ENCODE peak calls at places on chromosome 10, in five cellular contexts. J is H1; D is CD8-positive, alpha-beta memory T cell; U is transverse colon; H is brain microvascular endothelial cell. I is an unnamed sample.

GRCh38 chr10:90204956-90205695 is 503.7 kb downstream of the KIF20B start:
- DNase-seq in J (no peak), D (no peak), U (no peak), H (no peak), I (no peak)

GRCh38 chr10:86027346-86027745 is 339.2 kb downstream of the GRID1 start:
- DNase-seq in J (no peak), D (no peak), U (no peak), H (no peak), I (no peak)

GRCh38 chr10:91103384-91104184 is 116.9 kb upstream of the PCGF5 start:
- DNase-seq in J (no peak), D (no peak), U (no peak), H (no peak), I (peak; percentile 36)

GRCh38 chr10:13115832-13116793 is 16.1 kb downstream of the OPTN start:
- DNase-seq in J (no peak), D (no peak), U (peak; percentile 56), H (no peak), I (no peak)

GRCh38 chr10:110445871-110446270 is 51.8 kb upstream of the DUSP5 start:
- DNase-seq in J (no peak), D (no peak), U (no peak), H (no peak), I (no peak)

GRCh38 chr10:33353853-33354252 is 19.4 kb upstream of the NRP1 start:
- DNase-seq in J (no peak), D (no peak), U (no peak), H (no peak), I (no peak)

GRCh38 chr10:102596506-102596971 is 47.7 kb upstream of the TRIM8 start:
- DNase-seq in J (peak; percentile 65), D (no peak), U (peak; percentile 62), H (peak; percentile 39), I (peak; percentile 73)

GRCh38 chr10:125840955-125841354 is 17.6 kb downstream of the BCCIP start:
- DNase-seq in J (no peak), D (no peak), U (no peak), H (no peak), I (no peak)

GRCh38 chr10:24944512-24945255 is 7.7 kb downstream of the PRTFDC1 start:
- DNase-seq in J (no peak), D (no peak), U (peak; percentile 69), H (peak; percentile 19), I (peak; percentile 58)

GRCh38 chr10:107814865-107815487 is 650.5 kb upstream of the SORCS1 start:
- DNase-seq in J (peak; percentile 69), D (no peak), U (peak; percentile 70), H (peak; percentile 12), I (peak; percentile 67)

GRCh38 chr10:56319386-56319785 is 41.7 kb downstream of the ZWINT start:
- DNase-seq in J (no peak), D (no peak), U (no peak), H (no peak), I (no peak)

GRCh38 chr10:87960230-87960629 is 96.8 kb downstream of the PTEN start:
- DNase-seq in J (no peak), D (no peak), U (no peak), H (peak; percentile 49), I (no peak)

GRCh38 chr10:93746844-93747284 is 10.9 kb upstream of the LGI1 start:
- DNase-seq in J (peak; percentile 66), D (no peak), U (peak; percentile 22), H (peak; percentile 95), I (peak; percentile 92)

GRCh38 chr10:30068482-30069223 is 9.3 kb upstream of the JCAD start:
- DNase-seq in J (no peak), D (no peak), U (no peak), H (no peak), I (no peak)

DNA sequence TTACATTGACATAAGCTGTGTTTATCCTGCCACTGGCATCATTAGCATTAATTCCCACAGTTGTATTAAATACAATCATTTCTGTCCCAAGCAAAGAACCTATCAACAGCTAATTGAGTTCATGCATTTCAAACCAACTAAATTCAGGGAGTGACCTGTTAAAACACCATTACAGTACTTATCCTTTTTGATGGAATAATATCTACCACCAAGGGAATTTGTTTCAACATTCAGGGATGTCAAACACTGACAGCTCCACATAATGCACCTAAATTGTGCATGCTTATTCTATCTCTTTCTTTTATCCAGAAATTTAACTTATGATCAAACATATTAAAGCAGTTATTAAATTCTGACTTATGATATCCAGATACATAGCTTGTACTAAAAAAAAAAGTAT is 136.8 kb downstream of the NSUN6 start:
- DNase-seq in J (no peak), D (no peak), U (no peak), H (no peak), I (no peak)
- H3K27ac ChIP-seq in J (no peak overlapping the region), D (no peak overlapping the region), U (no peak overlapping the region), H (no peak overlapping the region), I (no peak overlapping the region)

DNA sequence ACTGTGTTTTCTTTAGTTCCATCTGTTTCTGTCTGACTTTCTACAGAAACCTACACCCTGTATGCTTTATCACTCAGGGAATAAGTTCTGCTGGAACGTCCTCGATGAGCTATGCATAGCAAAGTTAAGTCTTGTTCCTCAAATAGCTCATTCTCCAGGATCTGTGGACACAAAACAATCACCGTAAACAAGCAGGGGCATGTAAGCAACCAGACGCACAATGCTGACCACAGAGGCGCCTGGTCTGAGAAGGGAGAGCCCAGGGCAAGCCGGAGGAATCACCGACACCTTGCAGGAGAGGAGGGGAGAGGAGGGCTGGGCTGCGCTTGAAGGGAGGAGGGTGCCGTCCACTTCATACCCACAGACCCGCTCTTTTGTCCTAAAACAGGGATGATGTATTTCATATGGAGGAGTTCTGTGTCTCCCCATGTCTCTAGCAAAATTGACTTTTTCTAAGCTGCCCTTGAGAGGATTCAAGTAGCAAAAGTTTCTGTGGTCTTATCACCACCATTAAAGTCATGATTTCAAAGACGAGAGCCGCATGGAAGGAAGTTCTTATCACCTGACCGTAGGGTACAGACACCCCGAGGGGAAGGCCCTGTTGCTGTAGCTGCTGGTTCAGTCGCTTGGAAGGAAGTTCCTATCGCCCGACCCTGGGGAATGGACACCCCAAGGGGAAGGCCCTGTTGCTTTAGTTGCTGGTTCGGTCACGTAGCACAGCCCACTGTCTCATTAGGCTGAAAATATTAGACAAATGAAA is 14.3 kb downstream of the CALML3 start:
- DNase-seq in J (no peak), D (no peak), U (peak; percentile 7), H (no peak), I (no peak)
- H3K27me3 ChIP-seq in J (no peaks in the 10 kb centered on the region), D (no peaks in the 10 kb centered on the region), U (no peaks in the 10 kb centered on the region), H (no peaks in the 10 kb centered on the region), I (no peaks in the 10 kb centered on the region)

DNA sequence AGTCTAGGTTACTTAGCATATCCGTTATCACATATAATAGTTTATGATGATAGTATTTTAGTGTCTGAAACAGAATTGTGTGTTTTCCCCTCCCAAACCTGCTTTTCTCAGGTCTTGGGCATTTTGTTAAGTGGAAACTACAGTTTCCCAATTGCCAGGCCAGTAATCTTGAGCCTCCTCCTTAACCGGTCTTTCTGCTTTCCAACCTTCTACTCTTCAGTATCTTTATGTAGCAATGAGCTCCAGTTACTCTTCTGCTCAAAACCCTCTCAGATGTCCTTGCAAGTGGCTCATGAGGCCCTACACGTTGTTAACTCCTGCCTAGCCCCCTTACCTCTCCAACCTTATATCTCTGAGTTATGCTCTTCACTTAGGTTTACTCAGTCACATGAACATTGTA is 22.0 kb downstream of the WAC start:
- DNase-seq in J (no peak), D (no peak), U (no peak), H (no peak), I (no peak)
- H3K27ac ChIP-seq in J (no peak overlapping the region), D (no peak overlapping the region), U (no peak overlapping the region), H (no peak overlapping the region), I (no peak overlapping the region)

GRCh38 chr10:69568472-69569143 is 4.6 kb downstream of the NEUROG3 start:
- DNase-seq in J (no peak), D (no peak), U (no peak), H (no peak), I (no peak)

GRCh38 chr10:69569144-69569934 is 3.9 kb downstream of the NEUROG3 start:
- DNase-seq in J (peak; percentile 80), D (no peak), U (no peak), H (no peak), I (no peak)

GRCh38 chr10:69571618-69572158 is 1.5 kb downstream of the NEUROG3 start:
- DNase-seq in J (peak; percentile 61), D (no peak), U (no peak), H (no peak), I (no peak)

GRCh38 chr10:69570050-69570816 is 3.0 kb downstream of the NEUROG3 start:
- DNase-seq in J (peak; percentile 62), D (no peak), U (no peak), H (no peak), I (no peak)

GRCh38 chr10:69567920-69568319 is 5.3 kb downstream of the NEUROG3 start:
- DNase-seq in J (peak; percentile 90), D (no peak), U (peak; percentile 15), H (peak; percentile 59), I (peak; percentile 29)
- H3K27me3 ChIP-seq in J (peaks cover 78% of the 10 kb centered on the region), D (peaks cover 48% of the 10 kb centered on the region), U (peaks cover 86% of the 10 kb centered on the region), H (peaks cover 60% of the 10 kb centered on the region), I (no peaks in the 10 kb centered on the region)

GRCh38 chr10:6202684-6203330 is at the start of gene PFKFB3:
- DNase-seq in J (peak; percentile 99), D (peak; percentile 87), U (peak; percentile 95), H (peak; percentile 88), I (peak; percentile 91)
- H3K27ac ChIP-seq in J (peak within 1 kb of the TSS; percentile 91), D (peak within 1 kb of the TSS; percentile 64), U (peak within 1 kb of the TSS; percentile 92), H (peak within 1 kb of the TSS; percentile 92), I (peak within 1 kb of the TSS; percentile 60)

GRCh38 chr10:100825946-100826660 is 80.7 kb downstream of the PAX2 start:
- DNase-seq in J (no peak), D (no peak), U (no peak), H (no peak), I (no peak)

GRCh38 chr10:100823194-100823593 is 77.8 kb downstream of the PAX2 start:
- DNase-seq in J (no peak), D (no peak), U (no peak), H (no peak), I (no peak)

GRCh38 chr10:100825325-100825875 is 80.0 kb downstream of the PAX2 start:
- DNase-seq in J (no peak), D (no peak), U (no peak), H (no peak), I (no peak)

GRCh38 chr10:100826661-100826982 is 81.2 kb downstream of the PAX2 start:
- DNase-seq in J (no peak), D (no peak), U (no peak), H (no peak), I (no peak)

DNA sequence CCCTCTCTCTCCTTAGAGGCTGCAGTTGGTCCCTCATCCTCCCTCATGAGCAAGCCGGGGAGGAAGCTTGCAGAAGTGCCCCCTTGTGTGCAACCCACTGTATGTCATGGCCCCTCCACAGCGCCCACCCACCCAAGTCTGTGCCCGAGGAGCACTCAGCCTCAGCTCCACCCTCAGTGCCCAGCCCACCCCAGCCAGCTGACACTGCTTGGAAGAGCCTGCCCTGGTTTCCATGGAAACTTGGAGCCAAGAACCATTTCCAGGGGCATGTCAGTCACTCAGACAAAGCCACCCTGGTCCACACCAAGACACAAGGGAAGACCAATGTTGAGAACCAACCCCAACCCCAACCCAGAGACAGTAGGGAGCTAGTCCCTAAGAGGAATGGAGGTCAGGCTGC is 79.5 kb downstream of the PAX2 start:
- DNase-seq in J (no peak), D (no peak), U (no peak), H (no peak), I (no peak)
- H3K27me3 ChIP-seq in J (peaks cover 81% of the 10 kb centered on the region), D (peaks cover 37% of the 10 kb centered on the region), U (peaks cover 99% of the 10 kb centered on the region), H (peaks cover 78% of the 10 kb centered on the region), I (no peaks in the 10 kb centered on the region)